ENCODE peak calls at places on chromosomes 2 and 18, in nine cellular contexts. One of them, this sample, is unnamed.

GRCh38 chr18:51890762-51891161 is 449.2 kb upstream of the DCC start:
- DNase-seq in NCI-H1417: peak
- DNase-seq in heart left ventricle: no peak
- DNase-seq in HEK293T: no peak
- DNase-seq in adrenal gland: no peak
- DNase-seq in bronchial epithelial cell: peak
- DNase-seq in fibroblast of lung: peak
- DNase-seq in CD4-positive, CD25-positive, alpha-beta regulatory T cell: no peak
- DNase-seq in fibroblast of pulmonary artery: peak
- DNase-seq in this sample: peak

GRCh38 chr2:25386662-25387478 is 45.1 kb upstream of the DNMT3A start:
- DNase-seq in NCI-H1417: no peak
- DNase-seq in heart left ventricle: no peak
- DNase-seq in HEK293T: no peak
- DNase-seq in adrenal gland: no peak
- DNase-seq in bronchial epithelial cell: no peak
- DNase-seq in fibroblast of lung: no peak
- DNase-seq in CD4-positive, CD25-positive, alpha-beta regulatory T cell: no peak
- DNase-seq in fibroblast of pulmonary artery: no peak
- DNase-seq in this sample: no peak

GRCh38 chr2:205994344-205994743 is 91.6 kb downstream of the INO80D start:
- DNase-seq in NCI-H1417: peak
- DNase-seq in heart left ventricle: no peak
- DNase-seq in HEK293T: no peak
- DNase-seq in adrenal gland: no peak
- DNase-seq in bronchial epithelial cell: no peak
- DNase-seq in fibroblast of lung: no peak
- DNase-seq in CD4-positive, CD25-positive, alpha-beta regulatory T cell: no peak
- DNase-seq in fibroblast of pulmonary artery: no peak
- DNase-seq in this sample: no peak

GRCh38 chr18:69648486-69648885 is 247.8 kb downstream of the DOK6 start:
- DNase-seq in NCI-H1417: peak
- DNase-seq in heart left ventricle: no peak
- DNase-seq in HEK293T: no peak
- DNase-seq in adrenal gland: no peak
- DNase-seq in bronchial epithelial cell: no peak
- DNase-seq in fibroblast of lung: no peak
- DNase-seq in CD4-positive, CD25-positive, alpha-beta regulatory T cell: no peak
- DNase-seq in fibroblast of pulmonary artery: no peak
- DNase-seq in this sample: no peak

GRCh38 chr2:174585111-174585510 is 12.5 kb downstream of the WIPF1 start:
- DNase-seq in NCI-H1417: no peak
- DNase-seq in heart left ventricle: no peak
- DNase-seq in HEK293T: no peak
- DNase-seq in adrenal gland: no peak
- DNase-seq in bronchial epithelial cell: no peak
- DNase-seq in fibroblast of lung: no peak
- DNase-seq in CD4-positive, CD25-positive, alpha-beta regulatory T cell: no peak
- DNase-seq in fibroblast of pulmonary artery: no peak
- DNase-seq in this sample: no peak

GRCh38 chr2:33108483-33109443 is 162.0 kb downstream of the LTBP1 start:
- DNase-seq in NCI-H1417: no peak
- DNase-seq in heart left ventricle: no peak
- DNase-seq in HEK293T: no peak
- DNase-seq in adrenal gland: no peak
- DNase-seq in bronchial epithelial cell: peak
- DNase-seq in fibroblast of lung: peak
- DNase-seq in CD4-positive, CD25-positive, alpha-beta regulatory T cell: no peak
- DNase-seq in fibroblast of pulmonary artery: peak
- DNase-seq in this sample: peak

GRCh38 chr18:74498712-74499629 is 2.8 kb downstream of the CNDP2 start:
- DNase-seq in NCI-H1417: peak
- DNase-seq in heart left ventricle: peak
- DNase-seq in HEK293T: no peak
- DNase-seq in adrenal gland: peak
- DNase-seq in bronchial epithelial cell: peak
- DNase-seq in fibroblast of lung: peak
- DNase-seq in CD4-positive, CD25-positive, alpha-beta regulatory T cell: peak
- DNase-seq in fibroblast of pulmonary artery: no peak
- DNase-seq in this sample: peak

GRCh38 chr2:238655131-238655860 is 192.6 kb upstream of the TWIST2 start:
- DNase-seq in NCI-H1417: no peak
- DNase-seq in heart left ventricle: peak
- DNase-seq in HEK293T: no peak
- DNase-seq in adrenal gland: no peak
- DNase-seq in bronchial epithelial cell: no peak
- DNase-seq in fibroblast of lung: no peak
- DNase-seq in CD4-positive, CD25-positive, alpha-beta regulatory T cell: no peak
- DNase-seq in fibroblast of pulmonary artery: no peak
- DNase-seq in this sample: no peak

GRCh38 chr18:73408434-73408833 is 540.6 kb upstream of the NETO1 start:
- DNase-seq in NCI-H1417: no peak
- DNase-seq in heart left ventricle: no peak
- DNase-seq in HEK293T: no peak
- DNase-seq in adrenal gland: no peak
- DNase-seq in bronchial epithelial cell: no peak
- DNase-seq in fibroblast of lung: peak
- DNase-seq in CD4-positive, CD25-positive, alpha-beta regulatory T cell: no peak
- DNase-seq in fibroblast of pulmonary artery: peak
- DNase-seq in this sample: no peak